ENCODE peak calls at places on chromosomes 2 and 18, in nine cellular contexts. J is cardiac muscle cell, P is SK-N-SH, E is astrocyte, D is colonic mucosa, S is mammary epithelial cell, Z is upper lobe of right lung, V is ovary, L is neural progenitor cell. N is an unnamed sample.

GRCh38 chr18:10525563-10526210 is at the start of gene NAPG:
- DNase-seq in J (peak; percentile 96), P (peak; percentile 97), E (peak; percentile 90), D (peak; percentile 90), S (peak; percentile 91), Z (peak; percentile 96), V (peak; percentile 89), L (peak; percentile 96), N (peak; percentile 93)

GRCh38 chr2:182242561-182242960 is 184.3 kb downstream of the PDE1A start:
- DNase-seq in J (no peak), P (no peak), E (no peak), D (no peak), S (no peak), Z (no peak), V (no peak), L (peak; percentile 72), N (no peak)

GRCh38 chr2:16321872-16322271 is 343.8 kb downstream of the CYRIA start:
- DNase-seq in J (no peak), P (peak; percentile 69), E (no peak), D (no peak), S (no peak), Z (no peak), V (no peak), L (peak; percentile 43), N (no peak)

GRCh38 chr18:78753240-78753639 is 226.4 kb upstream of the SALL3 start:
- DNase-seq in J (no peak), P (no peak), E (no peak), D (peak; percentile 11), S (no peak), Z (no peak), V (no peak), L (no peak), N (no peak)

GRCh38 chr2:217077841-217078407 is 218.1 kb upstream of the TNP1 start:
- DNase-seq in J (no peak), P (no peak), E (no peak), D (no peak), S (no peak), Z (no peak), V (no peak), L (no peak), N (no peak)

GRCh38 chr18:11741505-11742145 is 52.6 kb downstream of the GNAL start:
- DNase-seq in J (no peak), P (peak; percentile 37), E (no peak), D (no peak), S (no peak), Z (no peak), V (no peak), L (peak; percentile 34), N (no peak)

GRCh38 chr18:2070636-2071035 is 500.7 kb downstream of the METTL4 start:
- DNase-seq in J (peak; percentile 36), P (no peak), E (no peak), D (no peak), S (no peak), Z (no peak), V (no peak), L (no peak), N (no peak)

GRCh38 chr2:122451040-122451439 is 695.6 kb downstream of the TSN start:
- DNase-seq in J (peak; percentile 8), P (peak; percentile 6), E (no peak), D (no peak), S (peak; percentile 42), Z (no peak), V (no peak), L (peak; percentile 30), N (no peak)

GRCh38 chr2:237819231-237819630 is 20.7 kb downstream of the RBM44 start:
- DNase-seq in J (no peak), P (no peak), E (peak; percentile 2), D (no peak), S (no peak), Z (no peak), V (no peak), L (no peak), N (no peak)

GRCh38 chr18:48183613-48184012 is 225.6 kb downstream of the ZBTB7C start:
- DNase-seq in J (no peak), P (no peak), E (no peak), D (no peak), S (no peak), Z (no peak), V (no peak), L (no peak), N (no peak)

GRCh38 chr2:36356199-36356989 is 816 bp downstream of the CRIM1 start:
- DNase-seq in J (peak; percentile 78), P (peak; percentile 72), E (no peak), D (no peak), S (no peak), Z (peak; percentile 81), V (peak; percentile 68), L (peak; percentile 75), N (peak; percentile 44)

DNA sequence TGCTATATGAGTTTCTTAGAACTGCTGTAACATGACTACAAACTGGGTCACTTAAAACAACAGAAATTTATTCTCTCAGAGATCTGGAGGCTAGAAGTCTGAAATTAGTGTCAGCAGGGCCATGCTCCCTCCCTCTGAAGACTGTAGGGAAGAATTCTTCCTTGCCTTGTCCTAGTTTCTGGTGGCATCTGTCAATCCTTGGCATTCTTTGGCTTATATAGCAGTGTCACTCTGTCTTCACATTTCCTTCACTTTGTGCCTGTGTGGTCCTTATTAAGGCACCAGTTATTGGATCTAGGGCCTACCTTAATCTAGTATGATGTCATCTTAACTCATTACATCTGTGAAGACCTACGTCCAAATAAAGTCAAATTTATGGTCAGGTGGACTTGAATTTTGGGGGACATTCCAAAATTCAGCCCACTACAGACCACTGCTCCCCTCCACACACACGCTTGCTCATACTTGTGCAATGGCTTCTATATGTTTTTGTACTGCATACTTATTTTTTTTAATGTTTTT is 7.6 kb downstream of the ZC3H15 start:
- DNase-seq in J (no peak), P (no peak), E (no peak), D (no peak), S (no peak), Z (no peak), V (no peak), L (no peak), N (no peak)
- H3K4me1 ChIP-seq in J (peaks cover 22% of the 10 kb centered on the region), P (peaks cover under 1% of the 10 kb centered on the region), E (peaks cover 5% of the 10 kb centered on the region), D (peaks cover 2% of the 10 kb centered on the region), S (peaks cover 16% of the 10 kb centered on the region), Z (peaks cover 38% of the 10 kb centered on the region), V (peaks cover under 1% of the 10 kb centered on the region), L (peaks cover 23% of the 10 kb centered on the region), N (peaks cover 10% of the 10 kb centered on the region)

DNA sequence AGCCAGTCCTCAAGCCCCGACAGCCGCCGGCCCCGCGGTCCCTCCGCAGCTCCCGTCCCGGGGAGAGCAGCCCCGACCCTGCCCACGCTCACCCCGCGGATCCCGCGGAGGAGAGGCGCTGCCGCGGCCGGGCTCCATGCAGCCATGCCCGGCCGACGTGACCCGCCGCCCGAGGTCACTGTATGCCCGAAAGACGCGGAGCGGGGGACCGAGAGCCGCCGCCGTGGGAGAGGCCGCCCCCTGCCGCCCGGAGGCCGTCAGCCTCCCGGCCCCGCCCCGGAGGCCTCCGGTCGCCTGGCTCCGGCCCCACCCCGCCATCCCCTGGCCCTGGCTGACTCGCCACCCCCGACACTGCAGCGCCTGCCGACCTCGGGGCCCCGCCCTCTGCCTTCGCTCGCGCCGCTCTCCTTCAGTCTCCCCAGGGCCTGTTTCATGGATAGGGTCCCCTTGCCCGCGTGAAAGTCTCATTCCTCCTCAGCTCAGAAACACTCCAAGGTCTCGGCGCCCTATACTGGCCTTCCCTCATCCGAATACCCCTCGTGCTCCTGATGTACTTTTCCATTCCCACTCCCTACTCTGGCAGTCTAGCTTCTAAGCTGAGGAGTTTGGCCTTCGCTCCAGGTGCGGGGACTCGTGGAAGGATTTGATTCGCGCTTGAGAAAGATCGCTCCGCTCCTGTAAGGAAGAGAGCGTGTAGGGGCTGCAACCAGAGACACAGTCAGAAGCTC is at the start of gene BOLA3:
- DNase-seq in J (peak; percentile 94), P (peak; percentile 99), E (peak; percentile 32), D (peak; percentile 89), S (peak; percentile 81), Z (peak; percentile 94), V (peak; percentile 82), L (peak; percentile 96), N (peak; percentile 67)
- TF ChIP-seq CTCF in J (peak; percentile 57), P (peak; percentile 62), E (no peak), D (peak; percentile 56), S (peak; percentile 52), Z (peak; percentile 71), V (peak; percentile 26), L (peak; percentile 78), N (peak; percentile 69)

DNA sequence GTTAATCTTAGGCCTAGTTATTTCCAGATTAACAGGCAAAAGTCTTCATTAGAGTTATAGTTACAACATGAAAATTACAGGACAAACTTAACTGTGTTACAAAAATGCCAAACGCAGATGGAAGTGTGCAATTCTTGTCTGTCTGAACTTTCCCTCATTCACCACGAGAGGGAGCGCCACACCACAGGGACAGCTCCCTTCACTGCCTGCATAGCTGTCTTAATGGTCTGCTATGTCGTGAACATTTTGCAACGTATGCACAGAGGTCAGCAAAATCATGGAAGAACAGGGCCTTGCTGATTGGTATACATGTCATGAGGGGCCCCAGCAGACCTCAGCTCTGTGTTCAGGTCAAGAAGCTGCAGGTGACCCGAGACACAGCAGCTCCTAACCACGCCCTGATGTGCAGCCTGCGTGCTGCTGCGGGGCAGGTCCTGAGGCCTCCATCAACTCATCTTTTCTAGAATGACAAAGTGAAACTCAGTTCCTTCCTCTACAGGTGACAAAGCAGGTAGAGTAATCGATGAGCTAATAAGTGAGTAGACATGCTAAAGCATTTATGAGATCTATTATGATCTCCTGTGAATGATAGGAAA is 78.8 kb upstream of the ATP8B1 start:
- DNase-seq in J (peak; percentile 82), P (peak; percentile 57), E (peak; percentile 56), D (peak; percentile 68), S (peak; percentile 61), Z (peak; percentile 72), V (peak; percentile 59), L (peak; percentile 78), N (peak; percentile 55)
- H3K4me1 ChIP-seq in J (no peaks in the 10 kb centered on the region), P (no peaks in the 10 kb centered on the region), E (no peaks in the 10 kb centered on the region), D (no peaks in the 10 kb centered on the region), S (no peaks in the 10 kb centered on the region), Z (no peaks in the 10 kb centered on the region), V (peaks cover 1% of the 10 kb centered on the region), L (no peaks in the 10 kb centered on the region), N (peaks cover 5% of the 10 kb centered on the region)

GRCh38 chr2:174142290-174142689 is 106.0 kb downstream of the OLA1 start:
- DNase-seq in J (no peak), P (peak; percentile 72), E (no peak), D (no peak), S (no peak), Z (no peak), V (no peak), L (no peak), N (no peak)

GRCh38 chr2:174149530-174149929 is 98.8 kb downstream of the OLA1 start:
- DNase-seq in J (no peak), P (no peak), E (no peak), D (no peak), S (no peak), Z (no peak), V (no peak), L (no peak), N (no peak)

GRCh38 chr2:174148833-174149232 is 99.5 kb downstream of the OLA1 start:
- DNase-seq in J (no peak), P (no peak), E (no peak), D (no peak), S (no peak), Z (no peak), V (no peak), L (no peak), N (no peak)

DNA sequence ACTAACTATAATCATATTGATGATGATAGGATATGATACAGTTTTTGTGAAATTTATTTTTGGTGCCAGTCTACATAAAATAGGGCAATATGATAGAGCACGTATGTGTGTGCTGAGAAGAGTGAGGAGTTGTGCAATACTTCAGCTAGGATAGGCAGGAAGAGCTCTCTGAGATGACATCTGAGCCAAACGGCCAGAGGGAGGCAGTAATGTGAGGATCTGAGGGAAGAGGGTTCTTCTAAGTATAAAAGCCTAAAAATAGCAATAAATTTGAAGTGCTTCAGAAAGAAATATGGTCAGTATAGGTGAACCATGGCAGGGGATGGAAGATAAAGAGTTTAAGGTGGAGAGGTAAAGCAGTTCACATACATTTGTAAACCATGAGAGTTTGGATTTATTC is 102.5 kb downstream of the OLA1 start:
- DNase-seq in J (peak; percentile 19), P (no peak), E (no peak), D (no peak), S (no peak), Z (no peak), V (no peak), L (no peak), N (no peak)
- TF ChIP-seq CTCF in J (peak; percentile 9), P (peak; percentile 17), E (no peak), D (no peak), S (no peak), Z (no peak), V (no peak), L (peak; percentile 22), N (no peak)

N was measured in PC-9.